ENCODE peak calls at places on chromosomes 6 and 20, in six cellular contexts. S is GM12878, I is GM12891, A is K562, Y is HepG2, Q is H1. H is an unnamed sample.

GRCh38 chr6:136050475-136050874 is 199.0 kb downstream of the PDE7B start:
- DNase-seq in S (no peak), A (no peak), Q (no peak), Y (no peak), I (no peak), H (no peak)

GRCh38 chr20:61718361-61718760 is 347.3 kb downstream of the TAF4 start:
- DNase-seq in Y (no peak), Q (no peak), A (no peak), I (no peak), S (no peak), H (no peak)

GRCh38 chr6:135306740-135307420 is 125.8 kb downstream of the MYB start:
- DNase-seq in Y (no peak), S (no peak), I (no peak), A (peak; percentile 57), Q (no peak), H (no peak)

GRCh38 chr20:62133051-62133845 is 9.9 kb downstream of the PSMA7 start:
- DNase-seq in S (no peak), Y (no peak), A (no peak), I (no peak), Q (no peak), H (no peak)

GRCh38 chr6:136669299-136669699 is 119.1 kb upstream of the MAP7 start:
- DNase-seq in Q (no peak), S (no peak), A (peak; percentile 59), I (no peak), Y (peak; percentile 19), H (no peak)

GRCh38 chr6:34414999-34415858 is 10.6 kb downstream of the RPS10 start:
- DNase-seq in Q (no peak), I (no peak), Y (peak; percentile 99), S (no peak), A (peak; percentile 68), H (no peak)

GRCh38 chr20:60589624-60590023 is 631.4 kb downstream of the CDH26 start:
- DNase-seq in S (no peak), A (peak; percentile 18), Q (peak; percentile 7), Y (no peak), I (no peak), H (no peak)

GRCh38 chr20:47276856-47277541 is 79.5 kb downstream of the ZMYND8 start:
- DNase-seq in S (no peak), Q (no peak), Y (no peak), A (no peak), I (no peak), H (no peak)

GRCh38 chr20:3203315-3204123 is 963 bp downstream of the DDRGK1 start:
- DNase-seq in S (no peak), Q (no peak), I (peak; percentile 51), Y (peak; percentile 50), A (peak; percentile 63), H (no peak)

GRCh38 chr6:42100029-42100901 is 42.2 kb downstream of the C6orf132 start:
- DNase-seq in Q (no peak), I (no peak), Y (peak; percentile 76), S (no peak), A (peak; percentile 65), H (no peak)
- TF ChIP-seq TAF1 in Q (no peak), I (no peak), Y (no peak), S (no peak), A (no peak), H (no peak)

DNA sequence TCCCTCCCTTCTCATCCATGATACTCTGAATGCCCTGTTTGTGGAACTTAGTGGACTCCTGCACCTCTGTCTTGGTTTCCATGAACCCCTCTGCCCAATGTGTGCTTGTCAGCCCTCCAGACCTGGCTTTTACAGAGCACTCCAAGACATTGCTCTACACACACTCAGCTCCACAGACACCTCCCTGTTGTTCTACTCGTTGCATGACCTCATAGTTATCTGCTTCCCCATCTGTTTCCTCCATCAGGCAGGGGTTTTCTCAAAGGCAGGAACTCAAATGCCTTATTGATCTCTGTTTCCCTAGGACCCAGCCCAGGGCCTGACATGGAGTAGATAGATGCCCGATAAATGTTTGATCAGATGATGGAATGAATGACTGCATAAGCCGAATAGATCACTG is 13.3 kb downstream of the PLCG1 start:
- DNase-seq in A (peak; percentile 64), I (no peak), Q (no peak), Y (no peak), S (no peak), H (no peak)
- TF ChIP-seq POLR2A in A (no peak), I (no peak), Q (no peak), Y (peak; percentile 21), S (no peak), H (no peak)

GRCh38 chr20:35007891-35008290 is 52.2 kb downstream of the MYH7B start:
- DNase-seq in A (no peak), Q (no peak), S (no peak), I (no peak), Y (no peak), H (no peak)
- TF ChIP-seq TAF1 in A (no peak), Q (no peak), S (no peak), I (no peak), Y (no peak), H (no peak)

GRCh38 chr6:26473758-26474438 is 16.1 kb downstream of the BTN2A1 start:
- DNase-seq in S (peak; percentile 97), Y (peak; percentile 90), I (peak; percentile 41), A (peak; percentile 93), Q (peak; percentile 23), H (peak; percentile 47)
- TF ChIP-seq POLR2A in S (peak; percentile 87), Y (peak; percentile 72), I (peak; percentile 96), A (peak; percentile 64), Q (peak; percentile 74), H (peak; percentile 93)

DNA sequence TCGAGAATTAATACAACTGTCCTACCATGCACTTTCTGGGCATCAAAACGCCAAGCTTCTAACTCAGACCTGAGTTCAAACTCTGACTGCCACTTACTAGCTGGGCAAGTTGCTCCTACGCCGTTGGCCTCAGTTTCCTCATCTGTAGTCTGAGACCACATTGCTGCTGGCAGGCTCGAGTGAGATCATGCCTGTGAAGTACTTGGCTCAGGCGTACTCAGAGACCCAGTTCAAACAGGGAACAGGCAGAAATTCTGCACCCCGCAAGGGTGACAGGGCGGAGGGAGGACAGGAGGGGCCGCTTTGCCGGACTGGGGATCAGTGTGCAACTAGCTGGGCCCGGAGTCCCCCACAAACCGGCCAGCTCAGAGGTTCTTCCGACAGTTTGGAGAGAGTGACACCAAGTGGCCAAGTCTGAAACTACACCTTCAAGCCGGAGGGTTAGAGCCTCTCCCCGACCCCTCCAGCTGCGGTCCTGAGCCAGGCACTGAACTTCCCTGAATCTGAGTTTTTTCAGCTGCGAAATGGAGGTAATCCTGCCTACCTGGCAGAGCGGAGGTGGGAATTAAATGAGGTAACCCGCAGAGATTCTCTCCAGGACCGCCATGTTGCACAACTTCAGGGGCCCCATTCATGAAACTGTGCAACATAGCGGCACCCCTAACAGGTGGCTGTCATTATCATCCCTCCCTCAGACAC is 46.0 kb upstream of the PTPN1 start:
- DNase-seq in A (peak; percentile 74), Q (no peak), Y (peak; percentile 66), I (peak; percentile 52), S (no peak), H (peak; percentile 41)
- TF ChIP-seq TAF1 in A (no peak), Q (no peak), Y (no peak), I (no peak), S (no peak), H (no peak)

DNA sequence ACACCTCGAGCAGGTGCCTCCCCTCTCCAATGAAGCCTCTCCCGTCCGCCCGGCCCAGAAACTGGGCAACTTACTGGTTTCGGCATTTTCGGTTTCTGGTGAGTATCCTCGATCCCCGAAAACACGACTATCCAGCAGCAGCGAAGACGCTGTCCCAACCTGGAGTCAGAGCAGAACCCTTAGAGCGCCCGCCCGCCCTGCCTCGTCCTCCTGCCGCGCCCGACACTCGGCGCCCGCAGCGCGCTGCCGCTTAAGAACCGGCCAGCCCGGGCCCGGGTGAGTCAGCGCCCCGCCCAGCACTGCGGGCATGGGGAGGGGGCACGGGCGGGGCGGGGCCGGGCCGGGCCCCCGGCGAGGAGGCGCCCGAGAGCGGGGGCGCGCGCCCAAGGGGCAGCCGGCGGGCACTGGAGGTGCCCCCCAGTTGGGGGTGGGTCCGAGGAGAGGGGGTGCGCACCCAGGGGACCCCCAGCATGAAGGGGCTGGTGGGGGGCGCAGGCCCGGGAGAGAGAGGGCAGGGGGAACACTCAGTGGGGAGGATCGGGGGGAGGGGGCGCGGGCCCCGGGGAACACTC is 1.1 kb downstream of the EZR start:
- DNase-seq in S (no peak), I (peak; percentile 53), A (peak; percentile 87), Q (no peak), Y (peak; percentile 55), H (peak; percentile 58)
- TF ChIP-seq POLR2A in S (peak; percentile 97), I (peak; percentile 85), A (peak; percentile 56), Q (peak; percentile 66), Y (peak; percentile 89), H (peak; percentile 92)

GRCh38 chr6:232896-233640 is 59.2 kb upstream of the DUSP22 start:
- DNase-seq in Y (no peak), Q (no peak), S (no peak), A (no peak), I (no peak), H (no peak)

GRCh38 chr6:236519-236918 is 55.8 kb upstream of the DUSP22 start:
- DNase-seq in Q (no peak), Y (no peak), I (no peak), A (no peak), S (no peak), H (no peak)

GRCh38 chr6:234706-235372 is 57.4 kb upstream of the DUSP22 start:
- DNase-seq in Q (no peak), Y (no peak), A (no peak), I (no peak), S (no peak), H (no peak)

GRCh38 chr6:231779-232178 is 60.5 kb upstream of the DUSP22 start:
- DNase-seq in A (no peak), Q (no peak), S (peak; percentile 92), Y (no peak), I (no peak), H (no peak)

DNA sequence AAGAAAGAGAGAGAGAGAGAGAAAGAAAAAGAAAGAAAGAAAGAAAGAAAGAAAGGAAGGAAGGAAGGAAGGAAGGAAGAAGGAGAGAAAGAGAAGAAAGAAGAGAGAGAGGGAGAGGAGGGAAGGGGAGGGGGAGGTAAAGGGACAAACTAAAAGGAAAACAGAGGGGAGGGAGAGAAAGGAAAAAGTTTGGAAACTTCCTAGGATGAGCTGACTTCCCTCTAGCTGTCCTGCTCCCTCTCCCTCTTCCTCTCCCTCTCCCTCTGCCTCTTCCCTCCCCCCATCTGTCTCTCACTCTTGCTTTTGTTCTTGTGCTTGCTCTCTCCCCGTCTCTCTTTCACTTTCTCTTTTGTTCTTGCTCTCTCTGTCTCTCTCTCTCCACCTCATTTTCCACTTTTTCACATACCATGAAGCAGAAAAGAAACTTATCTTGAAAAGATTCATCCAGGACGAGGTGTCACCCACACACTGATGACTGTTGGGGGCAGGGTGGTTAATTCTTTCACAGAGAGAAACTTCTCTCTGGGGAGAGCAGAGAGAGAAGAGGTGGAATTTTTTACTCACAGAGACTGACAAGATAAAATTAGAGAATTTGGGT is 56.4 kb upstream of the DUSP22 start:
- DNase-seq in Y (peak; percentile 34), S (peak; percentile 85), A (no peak), I (no peak), Q (no peak), H (no peak)
- TF ChIP-seq TAF1 in Y (no peak), S (peak; percentile 34), A (no peak), I (peak; percentile 35), Q (no peak), H (no peak)

GRCh38 chr20:43583982-43584432 is 6.7 kb upstream of the IFT52 start:
- DNase-seq in S (no peak), I (no peak), Y (peak; percentile 95), A (peak; percentile 73), Q (no peak), H (no peak)
- TF ChIP-seq POLR2A in S (no peak), I (no peak), Y (no peak), A (no peak), Q (no peak), H (no peak)